ENCODE peak calls at places on chromosome 5, in five cellular contexts. One of them, this sample, is unnamed.

GRCh38 chr5:32027717-32028321 is 146.3 kb downstream of the GOLPH3 start:
- DNase-seq in mesothelial cell of epicardium: no peak
- DNase-seq in gastrocnemius medialis: peak
- DNase-seq in erythroblast: no peak
- DNase-seq in Ammon's horn: peak
- DNase-seq in this sample: peak

GRCh38 chr5:41527201-41527779 is 16.9 kb upstream of the PLCXD3 start:
- DNase-seq in gastrocnemius medialis: no peak
- DNase-seq in Ammon's horn: no peak
- DNase-seq in mesothelial cell of epicardium: no peak
- DNase-seq in erythroblast: no peak
- DNase-seq in this sample: no peak

GRCh38 chr5:54874337-54875021 is 110.9 kb downstream of the ESM1 start:
- DNase-seq in gastrocnemius medialis: no peak
- DNase-seq in erythroblast: no peak
- DNase-seq in mesothelial cell of epicardium: no peak
- DNase-seq in Ammon's horn: no peak
- DNase-seq in this sample: no peak

GRCh38 chr5:34849253-34849652 is 10.3 kb downstream of the TTC23L start:
- DNase-seq in Ammon's horn: no peak
- DNase-seq in gastrocnemius medialis: no peak
- DNase-seq in mesothelial cell of epicardium: no peak
- DNase-seq in erythroblast: no peak
- DNase-seq in this sample: no peak

GRCh38 chr5:73229271-73229670 is 56.3 kb downstream of the TMEM174 start:
- DNase-seq in gastrocnemius medialis: no peak
- DNase-seq in erythroblast: no peak
- DNase-seq in mesothelial cell of epicardium: no peak
- DNase-seq in Ammon's horn: no peak
- DNase-seq in this sample: no peak

GRCh38 chr5:93299596-93300308 is 281.3 kb downstream of the NR2F1-AS1 start:
- DNase-seq in erythroblast: no peak
- DNase-seq in Ammon's horn: peak
- DNase-seq in gastrocnemius medialis: no peak
- DNase-seq in mesothelial cell of epicardium: no peak
- DNase-seq in this sample: no peak

GRCh38 chr5:55418994-55419991 is 111.5 kb downstream of the MTREX start:
- DNase-seq in gastrocnemius medialis: no peak
- DNase-seq in Ammon's horn: no peak
- DNase-seq in mesothelial cell of epicardium: no peak
- DNase-seq in erythroblast: no peak
- DNase-seq in this sample: no peak

GRCh38 chr5:6492934-6493333 is 44.3 kb downstream of the UBE2QL1 start:
- DNase-seq in erythroblast: no peak
- DNase-seq in Ammon's horn: no peak
- DNase-seq in gastrocnemius medialis: no peak
- DNase-seq in mesothelial cell of epicardium: no peak
- DNase-seq in this sample: no peak

GRCh38 chr5:98796197-98796972 is 22.9 kb downstream of the RGMB start:
- DNase-seq in mesothelial cell of epicardium: peak
- DNase-seq in gastrocnemius medialis: no peak
- DNase-seq in Ammon's horn: peak
- DNase-seq in erythroblast: peak
- DNase-seq in this sample: peak

GRCh38 chr5:174402224-174402812 is 322.1 kb upstream of the MSX2 start:
- DNase-seq in mesothelial cell of epicardium: no peak
- DNase-seq in erythroblast: no peak
- DNase-seq in Ammon's horn: no peak
- DNase-seq in gastrocnemius medialis: no peak
- DNase-seq in this sample: no peak

GRCh38 chr5:65137631-65138030 is 344.1 kb downstream of the ADAMTS6 start:
- DNase-seq in Ammon's horn: no peak
- DNase-seq in mesothelial cell of epicardium: no peak
- DNase-seq in gastrocnemius medialis: no peak
- DNase-seq in erythroblast: no peak
- DNase-seq in this sample: no peak

GRCh38 chr5:148511832-148512347 is 128.1 kb downstream of the FBXO38 start:
- DNase-seq in gastrocnemius medialis: no peak
- DNase-seq in erythroblast: no peak
- DNase-seq in Ammon's horn: no peak
- DNase-seq in mesothelial cell of epicardium: no peak
- DNase-seq in this sample: no peak

GRCh38 chr5:80935811-80936385 is 24.3 kb upstream of the RASGRF2 start:
- DNase-seq in Ammon's horn: no peak
- DNase-seq in erythroblast: no peak
- DNase-seq in mesothelial cell of epicardium: no peak
- DNase-seq in gastrocnemius medialis: no peak
- DNase-seq in this sample: no peak

GRCh38 chr5:61304611-61305369 is 27.3 kb upstream of the ZSWIM6 start:
- DNase-seq in Ammon's horn: no peak
- DNase-seq in mesothelial cell of epicardium: no peak
- DNase-seq in gastrocnemius medialis: no peak
- DNase-seq in erythroblast: peak
- DNase-seq in this sample: no peak

This sample was measured in endothelial cell.